ENCODE peak calls at places on chromosomes 5 and 9, in five cellular contexts. U is HCT116, W is H1, F is HepG2, M is SK-N-SH. A is an unnamed sample.

GRCh38 chr9:72592501-72593403 is 71.3 kb downstream of the TMC1 start:
- DNase-seq in U (no peak), W (peak), F (peak), M (peak), A (peak)

GRCh38 chr5:55724276-55724675 is 12.2 kb upstream of the SLC38A9 start:
- DNase-seq in U (no peak), W (no peak), F (no peak), M (no peak), A (no peak)

GRCh38 chr9:135776893-135777622 is 75.1 kb downstream of the KCNT1 start:
- DNase-seq in U (no peak), W (no peak), F (no peak), M (no peak), A (no peak)

GRCh38 chr9:86659413-86660046 is 287.8 kb downstream of the GAS1 start:
- DNase-seq in U (no peak), W (no peak), F (no peak), M (no peak), A (no peak)

GRCh38 chr5:9698125-9698848 is 68.1 kb upstream of the TAS2R1 start:
- DNase-seq in U (no peak), W (no peak), F (no peak), M (no peak), A (no peak)

GRCh38 chr5:95262933-95263660 is 21.8 kb downstream of the MCTP1 start:
- DNase-seq in U (no peak), W (no peak), F (peak), M (no peak), A (no peak)

GRCh38 chr5:178069909-178070308 is 43.4 kb upstream of the N4BP3 start:
- DNase-seq in U (peak), W (peak), F (peak), M (no peak), A (no peak)

GRCh38 chr9:76808636-76809035 is 44.4 kb downstream of the PCA3 start:
- DNase-seq in U (no peak), W (no peak), F (no peak), M (no peak), A (no peak)

GRCh38 chr9:137028281-137029057 is 432 bp upstream of the ABCA2 start:
- DNase-seq in U (no peak), W (peak), F (no peak), M (peak), A (no peak)

GRCh38 chr9:37620386-37620785 is 28.0 kb upstream of the TOMM5 start:
- DNase-seq in U (no peak), W (no peak), F (no peak), M (no peak), A (no peak)

GRCh38 chr9:123027517-123027916 is 6.0 kb upstream of the GPR21 start:
- DNase-seq in U (no peak), W (no peak), F (no peak), M (no peak), A (no peak)

GRCh38 chr5:61048534-61048933 is 103.5 kb downstream of the NDUFAF2 start:
- DNase-seq in U (peak), W (no peak), F (no peak), M (no peak), A (no peak)

GRCh38 chr9:127178646-127179632 is 56.5 kb upstream of the ANGPTL2 start:
- DNase-seq in U (no peak), W (no peak), F (no peak), M (no peak), A (no peak)

GRCh38 chr5:156383510-156383909 is 56.5 kb downstream of the SGCD start:
- DNase-seq in U (no peak), W (no peak), F (no peak), M (no peak), A (no peak)

GRCh38 chr5:79474416-79475173 is 39.3 kb downstream of the HOMER1 start:
- DNase-seq in U (no peak), W (no peak), F (no peak), M (no peak), A (no peak)

GRCh38 chr9:21657966-21658667 is 144.3 kb upstream of the MTAP start:
- DNase-seq in U (no peak), W (no peak), F (no peak), M (no peak), A (no peak)

GRCh38 chr9:127778280-127779135 is at the start of gene SH2D3C:
- DNase-seq in U (no peak), W (no peak), F (no peak), M (no peak), A (no peak)

GRCh38 chr5:44321176-44321575 is 68.0 kb downstream of the FGF10 start:
- DNase-seq in U (no peak), W (no peak), F (no peak), M (no peak), A (no peak)

GRCh38 chr5:38755171-38755570 is 90.6 kb upstream of the OSMR start:
- DNase-seq in U (no peak), W (no peak), F (no peak), M (no peak), A (no peak)

GRCh38 chr9:89013660-89014059 is 22.4 kb downstream of the S1PR3 start:
- DNase-seq in U (no peak), W (no peak), F (no peak), M (no peak), A (no peak)

GRCh38 chr9:129276486-129277260 is 98.6 kb upstream of the IER5L start:
- DNase-seq in U (no peak), W (no peak), F (no peak), M (no peak), A (no peak)

GRCh38 chr5:55763736-55764420 is 26.0 kb downstream of the DDX4 start:
- DNase-seq in U (no peak), W (no peak), F (no peak), M (no peak), A (no peak)

GRCh38 chr9:81113408-81114124 is 575.8 kb downstream of the TLE1 start:
- DNase-seq in U (no peak), W (no peak), F (no peak), M (no peak), A (no peak)

GRCh38 chr9:108142504-108143201 is 653.1 kb upstream of the KLF4 start:
- DNase-seq in U (no peak), W (peak), F (no peak), M (no peak), A (peak)

GRCh38 chr5:177516601-177517568 is at the start of gene DDX41:
- DNase-seq in U (peak), W (peak), F (peak), M (peak), A (peak)

GRCh38 chr5:9166202-9167147 is 379.4 kb downstream of the SEMA5A start:
- DNase-seq in U (no peak), W (no peak), F (no peak), M (no peak), A (no peak)

GRCh38 chr5:150946351-150946905 is 41.6 kb upstream of the ZNF300 start:
- DNase-seq in U (no peak), W (no peak), F (no peak), M (peak), A (no peak)

GRCh38 chr5:112418412-112419049 is 546 bp downstream of the EPB41L4A start:
- DNase-seq in U (no peak), W (no peak), F (no peak), M (peak), A (no peak)

GRCh38 chr5:96207420-96207819 is 225.6 kb downstream of the PCSK1 start:
- DNase-seq in U (no peak), W (no peak), F (no peak), M (no peak), A (no peak)

GRCh38 chr9:99823392-99824377 is 2.0 kb downstream of the NR4A3 start:
- DNase-seq in U (no peak), W (peak), F (no peak), M (peak), A (no peak)

GRCh38 chr9:123369296-123369695 is 13.3 kb downstream of the CRB2 start:
- DNase-seq in U (no peak), W (no peak), F (no peak), M (no peak), A (no peak)

GRCh38 chr9:88684046-88684445 is 149.1 kb downstream of the NXNL2 start:
- DNase-seq in U (no peak), W (no peak), F (no peak), M (no peak), A (no peak)

GRCh38 chr5:64295100-64295499 is 129.5 kb downstream of the RNF180 start:
- DNase-seq in U (no peak), W (no peak), F (no peak), M (no peak), A (no peak)

GRCh38 chr5:68192679-68193060 is 22.9 kb upstream of the PIK3R1 start:
- DNase-seq in U (no peak), W (no peak), F (no peak), M (no peak), A (no peak)

GRCh38 chr5:160667160-160667559 is 184.9 kb downstream of the ATP10B start:
- DNase-seq in U (no peak), W (no peak), F (no peak), M (no peak), A (no peak)

DNA sequence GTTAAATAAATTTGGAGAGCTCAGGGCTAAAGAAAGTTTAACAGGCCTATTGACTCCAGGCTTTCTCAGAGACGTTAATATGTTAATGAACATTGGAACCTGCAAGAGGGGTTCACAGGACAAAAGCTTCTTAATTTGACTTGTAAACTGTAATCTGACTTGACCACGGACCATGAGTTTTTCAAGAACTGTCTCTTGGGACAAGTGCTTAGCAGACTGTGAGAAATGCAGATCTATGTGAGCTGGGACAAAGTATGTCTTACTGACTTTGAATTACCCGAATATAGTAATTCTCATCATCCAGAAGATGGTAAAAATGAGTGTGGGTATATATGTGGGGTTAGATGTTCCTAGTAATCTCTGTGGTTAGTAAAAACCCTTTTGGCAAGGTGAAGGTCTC is 186.6 kb downstream of the ATP10B start:
- DNase-seq in U (no peak), W (no peak), F (no peak), M (no peak), A (no peak)
- TF ChIP-seq YY1 in U (no peak), W (no peak), F (no peak), M (no peak), A (no peak)

DNA sequence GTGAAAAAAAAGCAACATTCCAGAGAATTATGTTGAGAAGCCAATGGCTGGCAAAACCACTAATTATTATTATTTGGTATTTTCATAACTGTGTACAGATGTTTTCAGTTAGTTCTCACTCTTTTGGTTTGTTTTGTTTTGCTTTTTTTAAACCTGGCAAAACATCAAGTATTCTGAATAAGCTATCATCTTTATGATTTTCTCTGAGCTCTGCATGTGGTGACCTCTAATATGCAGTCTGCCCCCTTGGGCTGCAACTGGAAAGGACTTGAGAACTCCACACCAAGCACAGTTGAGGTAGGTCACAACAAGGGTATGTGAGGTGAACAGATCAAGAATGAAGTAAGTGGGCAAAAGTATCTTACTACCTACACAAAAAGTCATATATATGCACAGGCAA is 202.3 kb downstream of the NFIB start:
- DNase-seq in U (no peak), W (no peak), F (no peak), M (no peak), A (no peak)
- TF ChIP-seq YY1 in U (no peak), W (no peak), F (no peak), M (no peak), A (no peak)

GRCh38 chr9:115633099-115633498 is 515.1 kb upstream of the TNC start:
- DNase-seq in U (no peak), W (no peak), F (no peak), M (no peak), A (no peak)

GRCh38 chr9:115640887-115641286 is 512.7 kb upstream of the PAPPA start:
- DNase-seq in U (no peak), W (no peak), F (no peak), M (no peak), A (no peak)

GRCh38 chr9:115636596-115636995 is 517.0 kb upstream of the PAPPA start:
- DNase-seq in U (no peak), W (no peak), F (no peak), M (no peak), A (no peak)

GRCh38 chr9:115637661-115638060 is 515.9 kb upstream of the PAPPA start:
- DNase-seq in U (no peak), W (no peak), F (no peak), M (no peak), A (no peak)

GRCh38 chr9:115635680-115636383 is 517.8 kb upstream of the PAPPA start:
- DNase-seq in U (no peak), W (no peak), F (no peak), M (no peak), A (no peak)
- TF ChIP-seq YY1 in U (no peak), W (no peak), F (no peak), M (no peak), A (no peak)

GRCh38 chr5:75601996-75602395 is 9.3 kb upstream of the ANKDD1B start:
- DNase-seq in U (no peak), W (no peak), F (no peak), M (no peak), A (no peak)
- TF ChIP-seq YY1 in U (no peak), W (no peak), F (no peak), M (no peak), A (no peak)

DNA sequence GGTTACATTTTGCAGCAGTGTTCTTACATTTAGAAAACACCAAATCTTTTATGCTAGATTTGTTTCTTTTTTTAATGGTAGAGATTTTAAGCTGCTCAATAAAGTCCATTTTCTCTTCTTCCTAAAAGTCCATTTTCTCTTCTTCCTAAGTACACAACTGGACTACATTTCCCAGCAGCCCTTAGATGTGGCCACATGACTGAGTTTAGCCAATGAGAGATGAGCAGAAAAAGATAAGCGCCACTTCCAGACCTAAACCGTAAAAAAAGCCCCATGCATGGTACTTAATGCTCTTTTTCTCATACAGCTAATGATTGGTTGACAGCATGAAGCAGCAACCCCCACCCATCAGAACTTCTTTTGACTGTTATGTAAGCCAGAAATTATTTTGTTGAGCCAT is 206.7 kb downstream of the FAM114A2 start:
- DNase-seq in U (peak), W (no peak), F (peak), M (peak), A (peak)
- TF ChIP-seq YY1 in U (no peak), W (no peak), F (no peak), M (no peak), A (no peak)

DNA sequence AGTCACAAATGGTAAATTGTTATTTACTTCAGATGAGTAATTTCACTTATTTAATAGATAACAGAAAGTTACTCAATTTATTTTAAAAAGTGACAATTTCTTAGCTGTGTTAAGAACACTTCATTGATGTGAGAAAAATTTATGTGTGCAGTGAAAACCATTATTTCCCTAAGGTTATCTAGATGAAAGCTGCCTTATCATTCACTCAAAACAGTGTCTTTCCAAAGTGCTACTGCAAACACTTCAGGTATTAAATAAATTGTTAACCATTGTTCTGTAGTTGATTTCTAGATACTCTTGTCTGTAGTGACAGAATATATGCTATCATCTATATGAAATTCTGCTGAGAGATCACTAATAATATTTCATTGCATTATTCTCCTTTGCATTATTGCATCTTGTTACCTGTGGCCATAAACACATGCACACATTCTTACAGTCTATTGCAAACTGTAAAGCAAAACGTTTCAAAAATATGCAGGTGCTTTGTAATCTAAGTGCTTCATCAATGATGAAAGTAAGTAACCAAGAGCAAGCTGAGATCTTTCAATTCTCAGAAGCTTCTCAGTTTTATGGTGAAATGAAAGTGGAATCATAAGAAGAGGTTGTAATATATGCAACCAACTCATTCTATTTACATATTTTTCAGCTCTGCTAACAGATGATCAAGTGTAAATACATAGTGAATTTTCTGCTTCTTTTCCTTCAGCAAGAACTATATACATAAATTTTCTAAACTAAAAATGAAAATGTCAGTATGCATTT is 33.3 kb upstream of the PRDM9 start:
- DNase-seq in U (no peak), W (no peak), F (no peak), M (no peak), A (no peak)
- TF ChIP-seq YY1 in U (no peak), W (no peak), F (no peak), M (no peak), A (no peak)